ENCODE peak calls at places on chromosomes 7 and 10, in six cellular contexts. D is heart left ventricle, B is A549, F is AG04450, E is keratinocyte, C is neural progenitor cell. W is an unnamed sample.

GRCh38 chr7:37571806-37572205 is 111.8 kb upstream of the GPR141 start:
- DNase-seq in D (no peak), B (no peak), F (no peak), E (no peak), C (no peak), W (no peak)

GRCh38 chr10:44186821-44187220 is 198.1 kb downstream of the CXCL12 start:
- DNase-seq in D (no peak), B (no peak), F (no peak), E (no peak), C (no peak), W (no peak)

GRCh38 chr10:70912556-70912955 is 24.2 kb upstream of the PCBD1 start:
- DNase-seq in D (no peak), B (no peak), F (no peak), E (no peak), C (no peak), W (no peak)

GRCh38 chr10:71250405-71250804 is 38.0 kb downstream of the UNC5B start:
- DNase-seq in D (no peak), B (no peak), F (no peak), E (no peak), C (no peak), W (peak; percentile 1)

GRCh38 chr7:19097165-19097885 is 20.1 kb downstream of the TWIST1 start:
- DNase-seq in D (no peak), B (no peak), F (no peak), E (no peak), C (no peak), W (no peak)

GRCh38 chr10:122154733-122155366 is 116.2 kb upstream of the BTBD16 start:
- DNase-seq in D (peak; percentile 61), B (no peak), F (peak; percentile 57), E (no peak), C (peak; percentile 66), W (peak; percentile 61)

GRCh38 chr10:1270906-1271305 is 214.7 kb downstream of the WDR37 start:
- DNase-seq in D (no peak), B (no peak), F (no peak), E (no peak), C (no peak), W (no peak)

GRCh38 chr10:98259606-98260319 is 8.2 kb downstream of the LOXL4 start:
- DNase-seq in D (no peak), B (no peak), F (no peak), E (no peak), C (no peak), W (no peak)

GRCh38 chr10:133439517-133440461 is 14.0 kb upstream of the SCART1 start:
- DNase-seq in D (no peak), B (no peak), F (no peak), E (no peak), C (no peak), W (no peak)

GRCh38 chr7:84372712-84373111 is 178.1 kb upstream of the SEMA3A start:
- DNase-seq in D (no peak), B (no peak), F (no peak), E (no peak), C (no peak), W (no peak)

GRCh38 chr7:91504919-91505318 is 240.7 kb downstream of the FZD1 start:
- DNase-seq in D (no peak), B (no peak), F (no peak), E (no peak), C (no peak), W (no peak)

GRCh38 chr10:107653832-107654287 is 489.4 kb upstream of the SORCS1 start:
- DNase-seq in D (peak; percentile 9), B (no peak), F (no peak), E (no peak), C (no peak), W (no peak)

GRCh38 chr10:88980836-88981235 is 9.8 kb upstream of the FAS start:
- DNase-seq in D (no peak), B (no peak), F (no peak), E (no peak), C (no peak), W (no peak)

GRCh38 chr7:15921576-15921975 is 235.1 kb upstream of the MEOX2 start:
- DNase-seq in D (no peak), B (no peak), F (no peak), E (no peak), C (no peak), W (no peak)

GRCh38 chr7:128166603-128167315 is 74.3 kb upstream of the LEP start:
- DNase-seq in D (no peak), B (no peak), F (no peak), E (no peak), C (peak; percentile 64), W (no peak)

GRCh38 chr7:38105874-38106483 is 72.1 kb upstream of the STARD3NL start:
- DNase-seq in D (no peak), B (peak; percentile 56), F (peak; percentile 18), E (no peak), C (peak; percentile 58), W (no peak)

GRCh38 chr7:83936056-83936703 is 258.4 kb downstream of the SEMA3A start:
- DNase-seq in D (peak; percentile 22), B (peak; percentile 81), F (peak; percentile 53), E (no peak), C (peak; percentile 78), W (peak; percentile 14)

GRCh38 chr7:137986252-137987010 is 15.5 kb downstream of the CREB3L2 start:
- DNase-seq in D (no peak), B (no peak), F (no peak), E (no peak), C (no peak), W (no peak)

GRCh38 chr10:104208730-104209129 is 23.4 kb downstream of the CFAP43 start:
- DNase-seq in D (no peak), B (no peak), F (no peak), E (no peak), C (no peak), W (no peak)

GRCh38 chr7:134153493-134154093 is 26.5 kb downstream of the LRGUK start:
- DNase-seq in D (no peak), B (no peak), F (no peak), E (no peak), C (no peak), W (no peak)

GRCh38 chr10:13719411-13719810 is 132.6 kb downstream of the PRPF18 start:
- DNase-seq in D (no peak), B (no peak), F (no peak), E (no peak), C (no peak), W (no peak)

GRCh38 chr7:38757946-38758345 is 126.8 kb upstream of the AMPH start:
- DNase-seq in D (no peak), B (no peak), F (no peak), E (no peak), C (no peak), W (no peak)

GRCh38 chr10:85148693-85149640 is 820.6 kb downstream of the CCSER2 start:
- DNase-seq in D (no peak), B (no peak), F (no peak), E (no peak), C (peak; percentile 32), W (no peak)

GRCh38 chr10:61992683-61993629 is 91.5 kb downstream of the ARID5B start:
- DNase-seq in D (peak; percentile 67), B (peak; percentile 50), F (peak; percentile 41), E (peak; percentile 44), C (no peak), W (no peak)
- H3K4me3 ChIP-seq in D (peak overlapping the region; percentile 27), B (no peak overlapping the region), F (peak overlapping the region; percentile 2), E (peak overlapping the region; percentile 45), C (no peak overlapping the region), W (peak overlapping the region; percentile 46)

DNA sequence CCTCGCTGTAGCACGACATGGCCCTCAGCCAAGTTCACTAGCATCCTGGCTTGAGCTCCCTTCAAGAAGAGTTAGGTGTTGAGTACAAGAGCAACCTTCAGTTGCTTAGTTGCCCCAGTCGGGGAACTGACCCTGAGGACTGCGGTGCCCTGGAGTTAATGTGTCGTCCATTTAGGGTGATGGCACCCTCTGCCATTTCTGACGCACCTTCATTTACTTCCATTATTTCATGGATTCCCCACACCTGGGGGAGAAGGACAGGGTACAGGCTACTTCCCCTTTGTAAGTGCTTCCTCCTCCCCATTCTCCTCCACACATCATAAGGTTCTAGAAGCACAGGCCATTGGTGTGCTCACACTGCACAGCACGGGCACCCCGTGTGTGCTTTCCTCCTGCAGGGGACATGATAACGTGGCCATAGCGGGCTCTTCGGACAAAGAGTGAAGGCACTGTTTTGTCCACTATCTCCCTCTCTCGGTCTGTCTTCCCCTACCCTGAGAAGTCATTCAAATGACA is 1.8 kb downstream of the ALOX5 start:
- DNase-seq in D (no peak), B (no peak), F (no peak), E (no peak), C (no peak), W (no peak)
- TF ChIP-seq CTCF in D (no peak), B (no peak), F (no peak), E (no peak), C (no peak), W (no peak)

GRCh38 chr10:62050941-62051433 is 149.5 kb downstream of the ARID5B start:
- DNase-seq in D (peak; percentile 75), B (peak; percentile 81), F (peak; percentile 66), E (no peak), C (no peak), W (peak; percentile 67)
- H3K27ac ChIP-seq in D (peak overlapping the region; percentile 93), B (peak overlapping the region; percentile 63), F (peak overlapping the region; percentile 84), E (peak overlapping the region; percentile 93), C (no peak overlapping the region), W (peak overlapping the region; percentile 98)

GRCh38 chr7:1192171-1192676 is 32.2 kb upstream of the ZFAND2A start:
- DNase-seq in D (no peak), B (peak; percentile 50), F (peak; percentile 76), E (no peak), C (no peak), W (no peak)
- H3K4me3 ChIP-seq in D (no peak overlapping the region), B (no peak overlapping the region), F (peak overlapping the region; percentile 10), E (no peak overlapping the region), C (no peak overlapping the region), W (no peak overlapping the region)

GRCh38 chr10:115432188-115432819 is 339.1 kb downstream of the ATRNL1 start:
- DNase-seq in D (no peak), B (peak; percentile 29), F (no peak), E (no peak), C (peak; percentile 43), W (no peak)
- TF ChIP-seq CTCF in D (no peak), B (peak; percentile 69), F (peak; percentile 37), E (peak; percentile 28), C (peak; percentile 67), W (no peak)

DNA sequence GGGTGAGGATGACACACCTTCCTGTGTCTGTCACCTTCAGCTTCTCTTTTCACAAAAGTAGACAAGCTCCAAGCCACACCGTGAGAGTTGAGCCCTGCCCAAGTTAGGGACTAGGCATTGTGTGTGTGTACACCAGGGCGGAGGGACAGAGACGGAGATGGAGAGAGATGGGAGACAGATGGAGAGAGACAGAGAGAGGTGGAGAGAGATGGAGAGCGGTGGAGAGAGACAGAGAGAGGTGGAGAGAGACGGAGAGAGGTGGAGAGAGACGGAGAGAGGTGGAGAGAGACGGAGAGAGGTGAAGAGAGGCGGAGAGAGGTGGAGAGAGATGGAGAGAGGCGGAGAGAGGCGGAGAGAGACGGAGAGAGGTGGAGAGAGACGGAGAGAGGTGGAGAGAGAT is 207.0 kb downstream of the DNAJB6 start:
- DNase-seq in D (no peak), B (no peak), F (no peak), E (no peak), C (no peak), W (peak; percentile 5)
- H3K27ac ChIP-seq in D (no peak overlapping the region), B (no peak overlapping the region), F (no peak overlapping the region), E (no peak overlapping the region), C (no peak overlapping the region), W (no peak overlapping the region)

DNA sequence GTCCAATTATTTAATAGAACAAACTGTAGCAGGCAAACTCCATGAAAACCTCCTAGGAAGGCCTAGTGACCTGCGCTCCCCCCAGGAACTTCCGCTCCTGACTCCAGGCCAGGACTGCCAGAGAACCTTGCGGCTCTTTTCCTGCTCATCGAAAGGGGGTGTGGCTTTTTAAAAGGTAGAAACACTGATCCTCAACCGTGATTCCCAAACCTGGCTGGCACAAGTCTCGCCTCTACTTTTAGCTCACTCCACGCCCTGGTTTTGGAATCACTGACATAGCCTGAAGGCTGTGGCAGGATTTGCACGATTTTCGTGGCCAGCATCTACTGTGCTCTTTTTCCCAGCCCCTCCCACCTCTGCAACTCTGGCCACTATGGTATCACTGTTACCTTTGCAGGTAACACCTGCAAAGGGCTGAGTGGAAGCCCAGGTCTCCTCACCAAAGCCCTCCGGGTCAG is 43.3 kb downstream of the MYOF start:
- DNase-seq in D (no peak), B (peak; percentile 74), F (no peak), E (peak; percentile 77), C (peak; percentile 81), W (no peak)
- H3K4me3 ChIP-seq in D (no peak overlapping the region), B (no peak overlapping the region), F (no peak overlapping the region), E (peak overlapping the region; percentile 31), C (peak overlapping the region; percentile 40), W (no peak overlapping the region)

W was measured in psoas muscle.